ENCODE peak calls at places on chromosomes 6 and 20, in eight cellular contexts. C is fibroblast of lung, X is ovary, F is uterus, T is dorsolateral prefrontal cortex, W is lower lobe of right lung, S is cardiac muscle cell, O is spleen. P is an unnamed sample. For H3K27me3, the result is how much of the 10 kb centered on the place peaks cover.

GRCh38 chr6:150867117-150867516 is 1.6 kb downstream of the MTHFD1L start:
- DNase-seq in O (no peak), F (no peak), W (no peak), X (no peak), C (no peak), T (no peak), S (peak), P (no peak)

GRCh38 chr6:43192911-43193310 is 10.9 kb downstream of the CUL9 start:
- DNase-seq in T (no peak), O (peak), S (no peak), X (peak), F (no peak), W (no peak), C (no peak), P (no peak)

GRCh38 chr6:125924169-125924568 is 32.4 kb upstream of the HINT3 start:
- DNase-seq in O (no peak), X (no peak), C (no peak), F (no peak), S (no peak), W (no peak), T (no peak), P (no peak)

GRCh38 chr20:38674178-38675133 is 49.8 kb upstream of the SLC32A1 start:
- DNase-seq in O (peak), F (no peak), S (peak), T (peak), W (no peak), X (peak), C (peak), P (no peak)

GRCh38 chr6:156057869-156058268 is 602.2 kb upstream of the NOX3 start:
- DNase-seq in X (peak), T (no peak), S (no peak), F (no peak), C (no peak), W (no peak), O (no peak), P (no peak)

GRCh38 chr6:51112731-51113130 is 294.1 kb downstream of the TFAP2B start:
- DNase-seq in X (no peak), W (no peak), O (no peak), T (no peak), S (no peak), F (no peak), C (no peak), P (no peak)

GRCh38 chr6:66068907-66069306 is 361.9 kb upstream of the EYS start:
- DNase-seq in F (no peak), C (no peak), S (no peak), O (no peak), W (no peak), X (no peak), T (no peak), P (no peak)

GRCh38 chr6:118725944-118726343 is 74.6 kb upstream of the CEP85L start:
- DNase-seq in X (no peak), C (no peak), W (no peak), T (no peak), S (no peak), O (no peak), F (no peak), P (no peak)

GRCh38 chr20:18839507-18840247 is 26.1 kb downstream of the SCP2D1 start:
- DNase-seq in C (no peak), S (no peak), X (no peak), T (no peak), W (no peak), O (no peak), F (no peak), P (no peak)

GRCh38 chr6:151566557-151566956 is 72.7 kb downstream of the CCDC170 start:
- DNase-seq in T (no peak), W (no peak), X (no peak), C (no peak), F (no peak), S (no peak), O (no peak), P (no peak)

GRCh38 chr6:29146154-29146553 is 24.6 kb upstream of the OR2J2 start:
- DNase-seq in F (no peak), O (no peak), W (no peak), X (no peak), S (no peak), T (no peak), C (no peak), P (no peak)

GRCh38 chr6:54288476-54288875 is 19.8 kb upstream of the TINAG start:
- DNase-seq in S (peak), C (peak), F (no peak), O (no peak), T (no peak), W (no peak), X (no peak), P (no peak)

GRCh38 chr6:129235167-129236072 is 352.5 kb downstream of the LAMA2 start:
- DNase-seq in O (no peak), S (peak), F (no peak), W (no peak), X (no peak), T (no peak), C (no peak), P (no peak)

GRCh38 chr6:158057213-158057987 is 75.7 kb downstream of the SYNJ2 start:
- DNase-seq in F (no peak), X (no peak), T (no peak), W (no peak), S (peak), C (peak), O (no peak), P (peak)

GRCh38 chr6:111211411-111212030 is 124.2 kb downstream of the SLC16A10 start:
- DNase-seq in F (no peak), O (no peak), W (no peak), T (no peak), X (no peak), S (no peak), C (no peak), P (no peak)

GRCh38 chr6:105624055-105624454 is 221.2 kb upstream of the PREP start:
- DNase-seq in S (peak), C (no peak), X (no peak), O (no peak), F (no peak), T (no peak), W (no peak), P (no peak)

GRCh38 chr6:28866342-28867077 is 57.3 kb downstream of the TRIM27 start:
- DNase-seq in O (peak), W (peak), T (peak), S (peak), X (peak), C (peak), F (peak), P (no peak)

GRCh38 chr20:37346232-37346525 is 239 bp downstream of the SRC start:
- DNase-seq in T (no peak), F (no peak), S (no peak), W (no peak), O (no peak), X (no peak), C (no peak), P (no peak)
- H3K4me3 ChIP-seq in T (peak), F (peak), S (peak), W (peak), O (peak), X (peak), C (peak), P (peak)

DNA sequence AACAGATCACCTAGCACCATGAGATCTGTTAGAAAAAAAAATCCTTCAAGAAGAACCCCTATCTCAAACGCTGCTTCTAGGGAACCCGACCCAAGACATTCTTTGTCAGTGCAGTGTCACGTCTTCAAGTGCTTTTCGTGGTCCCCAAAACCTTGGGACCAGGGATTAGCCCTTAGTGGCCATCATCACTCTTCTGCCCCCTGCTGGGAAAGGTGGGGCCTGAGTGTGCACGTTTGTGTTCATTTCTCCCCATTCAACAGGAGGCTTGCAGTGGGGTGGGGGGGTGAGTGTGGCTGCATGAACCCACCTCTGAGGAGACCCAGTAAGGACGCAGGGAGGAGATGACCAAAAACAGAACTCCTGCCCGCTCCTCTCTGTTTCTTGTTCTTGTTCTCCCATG is 218.2 kb upstream of the RNF24 start:
- DNase-seq in S (no peak), C (no peak), F (no peak), T (no peak), X (no peak), O (no peak), W (no peak), P (no peak)
- TF ChIP-seq CTCF in S (peak), C (peak), F (no peak), T (no peak), X (no peak), O (no peak), W (no peak), P (peak)

GRCh38 chr6:35184580-35185301 is 29.0 kb upstream of the SCUBE3 start:
- DNase-seq in O (no peak), T (no peak), S (no peak), F (no peak), X (no peak), C (no peak), W (no peak), P (no peak)
- H3K27me3 ChIP-seq in O (under half), T (under half), S (under half), F (under half), X (under half), C (under half), W (under half), P (under half)

GRCh38 chr6:97771356-97771755 is 488.3 kb upstream of the MMS22L start:
- DNase-seq in O (no peak), C (peak), T (no peak), W (no peak), S (no peak), X (no peak), F (no peak), P (no peak)
- H3K4me3 ChIP-seq in O (no peak), C (no peak), T (no peak), W (no peak), S (no peak), X (no peak), F (no peak), P (no peak)

GRCh38 chr6:108914235-108915022 is 66.2 kb downstream of the ARMC2 start:
- DNase-seq in X (peak), F (no peak), O (no peak), W (no peak), T (no peak), C (no peak), S (peak), P (no peak)
- TF ChIP-seq CTCF in X (peak), F (no peak), O (peak), W (peak), T (peak), C (peak), S (peak), P (peak)

DNA sequence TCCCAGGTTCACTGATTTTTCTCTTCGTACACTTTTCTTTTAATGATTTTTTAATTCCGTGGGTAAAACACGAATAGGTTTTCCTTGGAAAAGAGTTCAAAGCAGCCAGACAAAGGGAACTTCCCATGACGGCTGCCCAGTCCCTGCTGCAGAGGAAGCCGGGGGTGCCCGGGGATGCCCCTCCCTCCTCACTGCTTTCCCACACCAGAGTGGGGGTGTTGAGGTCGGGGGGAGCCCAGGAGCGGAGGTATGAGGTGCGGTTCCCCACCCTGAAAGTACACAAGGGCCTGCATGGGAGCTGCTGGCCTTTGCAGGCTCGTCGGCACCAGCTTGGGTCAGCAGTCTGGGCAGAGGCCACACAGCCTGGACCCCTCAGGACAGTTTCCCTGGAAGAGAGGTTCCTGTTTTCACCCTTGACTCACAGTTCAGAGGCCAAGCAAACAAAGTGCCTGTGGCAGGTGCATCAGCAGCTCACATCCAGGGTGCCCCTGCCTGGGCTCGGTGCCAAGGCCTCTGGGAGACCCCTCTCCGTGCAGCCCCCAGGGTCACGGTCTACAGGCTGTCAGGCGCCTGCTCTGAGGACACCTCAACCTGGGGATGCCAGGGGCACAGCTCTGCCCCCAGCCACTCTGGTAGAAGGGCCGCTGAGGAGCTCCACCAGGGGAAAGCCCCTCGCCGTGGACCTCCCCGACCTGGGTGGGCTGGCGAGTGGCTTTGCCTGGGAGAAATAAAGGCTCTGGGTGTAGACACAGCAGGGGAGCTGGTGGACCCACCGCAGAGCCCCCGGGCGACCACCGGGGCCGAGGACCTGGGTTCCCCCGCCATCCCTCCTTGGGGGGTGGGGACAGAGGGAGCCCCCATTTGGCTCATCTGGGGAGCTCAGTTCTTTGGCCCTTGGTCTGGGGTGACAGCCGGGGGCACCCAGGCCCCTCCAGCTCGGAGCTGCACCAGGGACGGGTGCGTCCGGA is 15.4 kb upstream of the CHRNA4 start:
- DNase-seq in C (no peak), X (no peak), F (no peak), S (no peak), T (no peak), W (no peak), O (no peak), P (no peak)
- H3K27me3 ChIP-seq in C (under half), X (under half), F (under half), S (under half), T (under half), W (half or more), O (half or more), P (under half)

P was measured in BJ.